ENCODE peak calls at places on chromosomes 6 and 20, in four cellular contexts. One of them, this sample, is unnamed.

GRCh38 chr6:134658596-134658995 is 291.3 kb downstream of the ALDH8A1 start:
- DNase-seq in hypothalamus: no peak
- DNase-seq in stimulated activated naive B cell treated with anti-CD40 and anti-IgM and Interleukin-4, amounts not matched to agents 10 μg/mL and 1 μg/mL and 100 μg/mL, for 72 hours: no peak
- DNase-seq in stimulated activated naive CD8-positive, alpha-beta T cell treated with anti-CD3 and anti-CD28 coated beads, Interleukin-15, Interleukin-2, amounts not matched to agents 100 U/mL and 50 U/mL, for 24 hours: no peak
- DNase-seq in this sample: no peak

GRCh38 chr6:37624121-37624520 is 73.6 kb downstream of the MDGA1 start:
- DNase-seq in hypothalamus: no peak
- DNase-seq in stimulated activated naive B cell treated with anti-CD40 and anti-IgM and Interleukin-4, amounts not matched to agents 10 μg/mL and 1 μg/mL and 100 μg/mL, for 72 hours: no peak
- DNase-seq in stimulated activated naive CD8-positive, alpha-beta T cell treated with anti-CD3 and anti-CD28 coated beads, Interleukin-15, Interleukin-2, amounts not matched to agents 100 U/mL and 50 U/mL, for 24 hours: no peak
- DNase-seq in this sample: no peak

GRCh38 chr20:33305591-33306057 is 22.6 kb downstream of the BPIFB1 start:
- DNase-seq in hypothalamus: no peak
- DNase-seq in stimulated activated naive B cell treated with anti-CD40 and anti-IgM and Interleukin-4, amounts not matched to agents 10 μg/mL and 1 μg/mL and 100 μg/mL, for 72 hours: no peak
- DNase-seq in stimulated activated naive CD8-positive, alpha-beta T cell treated with anti-CD3 and anti-CD28 coated beads, Interleukin-15, Interleukin-2, amounts not matched to agents 100 U/mL and 50 U/mL, for 24 hours: no peak
- DNase-seq in this sample: no peak

GRCh38 chr6:130900913-130901312 is 73.7 kb downstream of the SMLR1 start:
- DNase-seq in hypothalamus: no peak
- DNase-seq in stimulated activated naive B cell treated with anti-CD40 and anti-IgM and Interleukin-4, amounts not matched to agents 10 μg/mL and 1 μg/mL and 100 μg/mL, for 72 hours: no peak
- DNase-seq in stimulated activated naive CD8-positive, alpha-beta T cell treated with anti-CD3 and anti-CD28 coated beads, Interleukin-15, Interleukin-2, amounts not matched to agents 100 U/mL and 50 U/mL, for 24 hours: no peak
- DNase-seq in this sample: peak

GRCh38 chr20:10521068-10521834 is 86.1 kb downstream of the SLX4IP start:
- DNase-seq in hypothalamus: no peak
- DNase-seq in stimulated activated naive B cell treated with anti-CD40 and anti-IgM and Interleukin-4, amounts not matched to agents 10 μg/mL and 1 μg/mL and 100 μg/mL, for 72 hours: no peak
- DNase-seq in stimulated activated naive CD8-positive, alpha-beta T cell treated with anti-CD3 and anti-CD28 coated beads, Interleukin-15, Interleukin-2, amounts not matched to agents 100 U/mL and 50 U/mL, for 24 hours: no peak
- DNase-seq in this sample: no peak

GRCh38 chr6:112286010-112286409 is 31.6 kb upstream of the LAMA4 start:
- DNase-seq in hypothalamus: no peak
- DNase-seq in stimulated activated naive B cell treated with anti-CD40 and anti-IgM and Interleukin-4, amounts not matched to agents 10 μg/mL and 1 μg/mL and 100 μg/mL, for 72 hours: peak
- DNase-seq in stimulated activated naive CD8-positive, alpha-beta T cell treated with anti-CD3 and anti-CD28 coated beads, Interleukin-15, Interleukin-2, amounts not matched to agents 100 U/mL and 50 U/mL, for 24 hours: peak
- DNase-seq in this sample: no peak

GRCh38 chr6:148432405-148433195 is 90.0 kb downstream of the SASH1 start:
- DNase-seq in hypothalamus: no peak
- DNase-seq in stimulated activated naive B cell treated with anti-CD40 and anti-IgM and Interleukin-4, amounts not matched to agents 10 μg/mL and 1 μg/mL and 100 μg/mL, for 72 hours: no peak
- DNase-seq in stimulated activated naive CD8-positive, alpha-beta T cell treated with anti-CD3 and anti-CD28 coated beads, Interleukin-15, Interleukin-2, amounts not matched to agents 100 U/mL and 50 U/mL, for 24 hours: no peak
- DNase-seq in this sample: no peak

GRCh38 chr20:20490673-20491072 is 122.8 kb downstream of the INSM1 start:
- DNase-seq in hypothalamus: no peak
- DNase-seq in stimulated activated naive B cell treated with anti-CD40 and anti-IgM and Interleukin-4, amounts not matched to agents 10 μg/mL and 1 μg/mL and 100 μg/mL, for 72 hours: no peak
- DNase-seq in stimulated activated naive CD8-positive, alpha-beta T cell treated with anti-CD3 and anti-CD28 coated beads, Interleukin-15, Interleukin-2, amounts not matched to agents 100 U/mL and 50 U/mL, for 24 hours: no peak
- DNase-seq in this sample: no peak

GRCh38 chr6:21527731-21528130 is 65.8 kb upstream of the SOX4 start:
- DNase-seq in hypothalamus: no peak
- DNase-seq in stimulated activated naive B cell treated with anti-CD40 and anti-IgM and Interleukin-4, amounts not matched to agents 10 μg/mL and 1 μg/mL and 100 μg/mL, for 72 hours: no peak
- DNase-seq in stimulated activated naive CD8-positive, alpha-beta T cell treated with anti-CD3 and anti-CD28 coated beads, Interleukin-15, Interleukin-2, amounts not matched to agents 100 U/mL and 50 U/mL, for 24 hours: no peak
- DNase-seq in this sample: no peak

GRCh38 chr6:163086563-163086895 is 328.0 kb upstream of the QKI start:
- DNase-seq in hypothalamus: no peak
- DNase-seq in stimulated activated naive B cell treated with anti-CD40 and anti-IgM and Interleukin-4, amounts not matched to agents 10 μg/mL and 1 μg/mL and 100 μg/mL, for 72 hours: no peak
- DNase-seq in stimulated activated naive CD8-positive, alpha-beta T cell treated with anti-CD3 and anti-CD28 coated beads, Interleukin-15, Interleukin-2, amounts not matched to agents 100 U/mL and 50 U/mL, for 24 hours: no peak
- DNase-seq in this sample: no peak

GRCh38 chr20:46119547-46119946 is 1.4 kb downstream of the CD40 start:
- DNase-seq in hypothalamus: no peak
- DNase-seq in stimulated activated naive B cell treated with anti-CD40 and anti-IgM and Interleukin-4, amounts not matched to agents 10 μg/mL and 1 μg/mL and 100 μg/mL, for 72 hours: no peak
- DNase-seq in stimulated activated naive CD8-positive, alpha-beta T cell treated with anti-CD3 and anti-CD28 coated beads, Interleukin-15, Interleukin-2, amounts not matched to agents 100 U/mL and 50 U/mL, for 24 hours: no peak
- DNase-seq in this sample: no peak

GRCh38 chr6:56387621-56388413 is 140.4 kb upstream of the COL21A1 start:
- DNase-seq in hypothalamus: no peak
- DNase-seq in stimulated activated naive B cell treated with anti-CD40 and anti-IgM and Interleukin-4, amounts not matched to agents 10 μg/mL and 1 μg/mL and 100 μg/mL, for 72 hours: no peak
- DNase-seq in stimulated activated naive CD8-positive, alpha-beta T cell treated with anti-CD3 and anti-CD28 coated beads, Interleukin-15, Interleukin-2, amounts not matched to agents 100 U/mL and 50 U/mL, for 24 hours: no peak
- DNase-seq in this sample: no peak

GRCh38 chr6:14475306-14475705 is 357.7 kb downstream of the CD83 start:
- DNase-seq in hypothalamus: no peak
- DNase-seq in stimulated activated naive B cell treated with anti-CD40 and anti-IgM and Interleukin-4, amounts not matched to agents 10 μg/mL and 1 μg/mL and 100 μg/mL, for 72 hours: no peak
- DNase-seq in stimulated activated naive CD8-positive, alpha-beta T cell treated with anti-CD3 and anti-CD28 coated beads, Interleukin-15, Interleukin-2, amounts not matched to agents 100 U/mL and 50 U/mL, for 24 hours: no peak
- DNase-seq in this sample: no peak

GRCh38 chr6:38679668-38680067 is 23.3 kb downstream of the GLO1 start:
- DNase-seq in hypothalamus: no peak
- DNase-seq in stimulated activated naive B cell treated with anti-CD40 and anti-IgM and Interleukin-4, amounts not matched to agents 10 μg/mL and 1 μg/mL and 100 μg/mL, for 72 hours: no peak
- DNase-seq in stimulated activated naive CD8-positive, alpha-beta T cell treated with anti-CD3 and anti-CD28 coated beads, Interleukin-15, Interleukin-2, amounts not matched to agents 100 U/mL and 50 U/mL, for 24 hours: no peak
- DNase-seq in this sample: no peak

GRCh38 chr6:135586844-135587243 is 89.3 kb upstream of the AHI1 start:
- DNase-seq in hypothalamus: no peak
- DNase-seq in stimulated activated naive B cell treated with anti-CD40 and anti-IgM and Interleukin-4, amounts not matched to agents 10 μg/mL and 1 μg/mL and 100 μg/mL, for 72 hours: peak
- DNase-seq in stimulated activated naive CD8-positive, alpha-beta T cell treated with anti-CD3 and anti-CD28 coated beads, Interleukin-15, Interleukin-2, amounts not matched to agents 100 U/mL and 50 U/mL, for 24 hours: peak
- DNase-seq in this sample: no peak

GRCh38 chr6:15511248-15512125 is 151.3 kb downstream of the DTNBP1 start:
- DNase-seq in hypothalamus: no peak
- DNase-seq in stimulated activated naive B cell treated with anti-CD40 and anti-IgM and Interleukin-4, amounts not matched to agents 10 μg/mL and 1 μg/mL and 100 μg/mL, for 72 hours: no peak
- DNase-seq in stimulated activated naive CD8-positive, alpha-beta T cell treated with anti-CD3 and anti-CD28 coated beads, Interleukin-15, Interleukin-2, amounts not matched to agents 100 U/mL and 50 U/mL, for 24 hours: no peak
- DNase-seq in this sample: peak

GRCh38 chr6:76867182-76867581 is 596.1 kb downstream of the HTR1B start:
- DNase-seq in hypothalamus: no peak
- DNase-seq in stimulated activated naive B cell treated with anti-CD40 and anti-IgM and Interleukin-4, amounts not matched to agents 10 μg/mL and 1 μg/mL and 100 μg/mL, for 72 hours: no peak
- DNase-seq in stimulated activated naive CD8-positive, alpha-beta T cell treated with anti-CD3 and anti-CD28 coated beads, Interleukin-15, Interleukin-2, amounts not matched to agents 100 U/mL and 50 U/mL, for 24 hours: no peak
- DNase-seq in this sample: no peak

GRCh38 chr6:150831577-150831976 is 33.9 kb upstream of the MTHFD1L start:
- DNase-seq in hypothalamus: no peak
- DNase-seq in stimulated activated naive B cell treated with anti-CD40 and anti-IgM and Interleukin-4, amounts not matched to agents 10 μg/mL and 1 μg/mL and 100 μg/mL, for 72 hours: no peak
- DNase-seq in stimulated activated naive CD8-positive, alpha-beta T cell treated with anti-CD3 and anti-CD28 coated beads, Interleukin-15, Interleukin-2, amounts not matched to agents 100 U/mL and 50 U/mL, for 24 hours: no peak
- DNase-seq in this sample: no peak

GRCh38 chr6:123904228-123904627 is 100.6 kb downstream of the NKAIN2 start:
- DNase-seq in hypothalamus: no peak
- DNase-seq in stimulated activated naive B cell treated with anti-CD40 and anti-IgM and Interleukin-4, amounts not matched to agents 10 μg/mL and 1 μg/mL and 100 μg/mL, for 72 hours: no peak
- DNase-seq in stimulated activated naive CD8-positive, alpha-beta T cell treated with anti-CD3 and anti-CD28 coated beads, Interleukin-15, Interleukin-2, amounts not matched to agents 100 U/mL and 50 U/mL, for 24 hours: no peak
- DNase-seq in this sample: no peak

GRCh38 chr6:113352029-113352801 is 504.9 kb upstream of the MARCKS start:
- DNase-seq in hypothalamus: no peak
- DNase-seq in stimulated activated naive B cell treated with anti-CD40 and anti-IgM and Interleukin-4, amounts not matched to agents 10 μg/mL and 1 μg/mL and 100 μg/mL, for 72 hours: no peak
- DNase-seq in stimulated activated naive CD8-positive, alpha-beta T cell treated with anti-CD3 and anti-CD28 coated beads, Interleukin-15, Interleukin-2, amounts not matched to agents 100 U/mL and 50 U/mL, for 24 hours: no peak
- DNase-seq in this sample: no peak

GRCh38 chr20:36745234-36745926 is 510 bp downstream of the NDRG3 start:
- DNase-seq in hypothalamus: no peak
- DNase-seq in stimulated activated naive B cell treated with anti-CD40 and anti-IgM and Interleukin-4, amounts not matched to agents 10 μg/mL and 1 μg/mL and 100 μg/mL, for 72 hours: no peak
- DNase-seq in stimulated activated naive CD8-positive, alpha-beta T cell treated with anti-CD3 and anti-CD28 coated beads, Interleukin-15, Interleukin-2, amounts not matched to agents 100 U/mL and 50 U/mL, for 24 hours: peak
- DNase-seq in this sample: peak

GRCh38 chr6:109002100-109002697 is 92.4 kb downstream of the SESN1 start:
- DNase-seq in hypothalamus: no peak
- DNase-seq in stimulated activated naive B cell treated with anti-CD40 and anti-IgM and Interleukin-4, amounts not matched to agents 10 μg/mL and 1 μg/mL and 100 μg/mL, for 72 hours: no peak
- DNase-seq in stimulated activated naive CD8-positive, alpha-beta T cell treated with anti-CD3 and anti-CD28 coated beads, Interleukin-15, Interleukin-2, amounts not matched to agents 100 U/mL and 50 U/mL, for 24 hours: no peak
- DNase-seq in this sample: peak

GRCh38 chr6:136446579-136447182 is 103.5 kb downstream of the MAP7 start:
- DNase-seq in hypothalamus: no peak
- DNase-seq in stimulated activated naive B cell treated with anti-CD40 and anti-IgM and Interleukin-4, amounts not matched to agents 10 μg/mL and 1 μg/mL and 100 μg/mL, for 72 hours: no peak
- DNase-seq in stimulated activated naive CD8-positive, alpha-beta T cell treated with anti-CD3 and anti-CD28 coated beads, Interleukin-15, Interleukin-2, amounts not matched to agents 100 U/mL and 50 U/mL, for 24 hours: no peak
- DNase-seq in this sample: no peak

GRCh38 chr20:13777171-13777601 is 7.5 kb downstream of the ESF1 start:
- DNase-seq in hypothalamus: no peak
- DNase-seq in stimulated activated naive B cell treated with anti-CD40 and anti-IgM and Interleukin-4, amounts not matched to agents 10 μg/mL and 1 μg/mL and 100 μg/mL, for 72 hours: no peak
- DNase-seq in stimulated activated naive CD8-positive, alpha-beta T cell treated with anti-CD3 and anti-CD28 coated beads, Interleukin-15, Interleukin-2, amounts not matched to agents 100 U/mL and 50 U/mL, for 24 hours: no peak
- DNase-seq in this sample: no peak

GRCh38 chr6:14622135-14622534 is 504.6 kb downstream of the CD83 start:
- DNase-seq in hypothalamus: no peak
- DNase-seq in stimulated activated naive B cell treated with anti-CD40 and anti-IgM and Interleukin-4, amounts not matched to agents 10 μg/mL and 1 μg/mL and 100 μg/mL, for 72 hours: no peak
- DNase-seq in stimulated activated naive CD8-positive, alpha-beta T cell treated with anti-CD3 and anti-CD28 coated beads, Interleukin-15, Interleukin-2, amounts not matched to agents 100 U/mL and 50 U/mL, for 24 hours: no peak
- DNase-seq in this sample: no peak